ENCODE peak calls at places on chromosomes 3 and 15, in five cellular contexts. J is SK-N-SH, H is GM12878, M is HepG2, O is K562. N is an unnamed sample.

GRCh38 chr3:8741581-8742355 is 8.2 kb downstream of the CAV3 start:
- DNase-seq in J (peak; percentile 42), O (peak; percentile 78), H (no peak), M (peak; percentile 89), N (no peak)

GRCh38 chr15:39429898-39430357 is 151.0 kb upstream of the THBS1 start:
- DNase-seq in H (no peak), M (peak; percentile 20), O (no peak), J (no peak), N (no peak)

GRCh38 chr15:36403351-36403750 is 176.1 kb upstream of the CDIN1 start:
- DNase-seq in O (no peak), J (no peak), M (no peak), H (no peak), N (no peak)

GRCh38 chr15:66558271-66558670 is 7.5 kb downstream of the LCTL start:
- DNase-seq in M (no peak), J (no peak), O (no peak), H (no peak), N (no peak)

GRCh38 chr3:123791417-123791816 is 92.7 kb downstream of the MYLK start:
- DNase-seq in H (no peak), J (no peak), O (no peak), M (no peak), N (no peak)

GRCh38 chr3:134211797-134212196 is 38.9 kb downstream of the RYK start:
- DNase-seq in M (peak; percentile 15), H (no peak), J (peak; percentile 43), O (peak; percentile 43), N (peak; percentile 10)

GRCh38 chr15:67108122-67108871 is 42.9 kb downstream of the SMAD3 start:
- DNase-seq in J (no peak), O (no peak), M (peak; percentile 33), H (no peak), N (no peak)

GRCh38 chr3:53065841-53066480 is 20.1 kb upstream of the SFMBT1 start:
- DNase-seq in H (no peak), J (no peak), M (no peak), O (no peak), N (no peak)

GRCh38 chr15:81188354-81188753 is 8.3 kb upstream of the IL16 start:
- DNase-seq in H (no peak), O (no peak), J (no peak), M (no peak), N (no peak)

GRCh38 chr3:196916995-196917394 is 25.3 kb downstream of the NCBP2 start:
- DNase-seq in H (no peak), J (no peak), M (no peak), O (no peak), N (no peak)

GRCh38 chr3:106176734-106177133 is 307.9 kb upstream of the CBLB start:
- DNase-seq in M (no peak), J (no peak), O (no peak), H (peak; percentile 88), N (no peak)

GRCh38 chr3:129023909-129024308 is 22.8 kb downstream of the EFCC1 start:
- DNase-seq in J (no peak), O (peak; percentile 22), H (no peak), M (no peak), N (no peak)

GRCh38 chr3:8713901-8714759 is 19.5 kb upstream of the CAV3 start:
- DNase-seq in H (no peak), J (no peak), M (peak; percentile 13), O (peak; percentile 67), N (peak; percentile 42)

GRCh38 chr15:80855206-80855605 is 76.0 kb downstream of the CEMIP start:
- DNase-seq in J (no peak), M (no peak), H (no peak), O (no peak), N (no peak)

GRCh38 chr15:100771745-100772144 is 107.9 kb upstream of the ALDH1A3 start:
- DNase-seq in O (no peak), J (peak; percentile 69), H (no peak), M (no peak), N (no peak)

GRCh38 chr3:108096506-108097325 is 5.9 kb upstream of the CD47 start:
- DNase-seq in H (no peak), M (no peak), J (no peak), O (no peak), N (no peak)

GRCh38 chr3:60720696-60721228 is 530.5 kb downstream of the FHIT start:
- DNase-seq in J (no peak), O (no peak), M (no peak), H (no peak), N (no peak)

GRCh38 chr3:178856804-178857203 is 214.8 kb downstream of the ZMAT3 start:
- DNase-seq in O (no peak), M (no peak), J (no peak), H (no peak), N (no peak)

GRCh38 chr15:98904466-98905048 is 103.0 kb downstream of the PGPEP1L start:
- DNase-seq in J (peak; percentile 84), M (peak; percentile 41), O (peak; percentile 67), H (no peak), N (peak; percentile 22)

GRCh38 chr3:182686033-182686886 is 107.0 kb upstream of the ATP11B start:
- DNase-seq in O (no peak), H (no peak), J (no peak), M (no peak), N (no peak)

GRCh38 chr3:56962200-56962599 is 98.3 kb upstream of the SPATA12 start:
- DNase-seq in H (no peak), M (no peak), O (no peak), J (peak; percentile 50), N (no peak)

GRCh38 chr3:188061133-188061532 is 92.8 kb upstream of the LPP start:
- DNase-seq in J (no peak), M (peak; percentile 58), H (no peak), O (peak; percentile 11), N (no peak)

GRCh38 chr3:177060492-177060891 is 136.8 kb downstream of the TBL1XR1 start:
- DNase-seq in J (no peak), H (no peak), O (no peak), M (no peak), N (no peak)

GRCh38 chr3:69543080-69543429 is 157.2 kb upstream of the FRMD4B start:
- DNase-seq in M (no peak), O (no peak), H (no peak), J (no peak), N (no peak)

GRCh38 chr15:66884661-66885237 is 180.7 kb upstream of the SMAD3 start:
- DNase-seq in J (no peak), O (no peak), M (no peak), H (no peak), N (no peak)

GRCh38 chr3:15645740-15646490 is 44.4 kb downstream of the BTD start:
- DNase-seq in O (no peak), M (no peak), J (peak; percentile 70), H (no peak), N (no peak)

GRCh38 chr3:172201990-172202318 is 162.6 kb downstream of the FNDC3B start:
- DNase-seq in H (no peak), M (no peak), O (no peak), J (no peak), N (no peak)

GRCh38 chr3:172201136-172201989 is 162.0 kb downstream of the FNDC3B start:
- DNase-seq in H (no peak), J (peak; percentile 26), O (peak; percentile 60), M (no peak), N (no peak)

GRCh38 chr3:172203522-172204258 is 164.3 kb downstream of the FNDC3B start:
- DNase-seq in J (no peak), M (peak; percentile 98), O (no peak), H (no peak), N (no peak)

GRCh38 chr3:172202797-172203196 is 163.4 kb downstream of the FNDC3B start:
- DNase-seq in J (no peak), H (no peak), O (no peak), M (no peak), N (no peak)

DNA sequence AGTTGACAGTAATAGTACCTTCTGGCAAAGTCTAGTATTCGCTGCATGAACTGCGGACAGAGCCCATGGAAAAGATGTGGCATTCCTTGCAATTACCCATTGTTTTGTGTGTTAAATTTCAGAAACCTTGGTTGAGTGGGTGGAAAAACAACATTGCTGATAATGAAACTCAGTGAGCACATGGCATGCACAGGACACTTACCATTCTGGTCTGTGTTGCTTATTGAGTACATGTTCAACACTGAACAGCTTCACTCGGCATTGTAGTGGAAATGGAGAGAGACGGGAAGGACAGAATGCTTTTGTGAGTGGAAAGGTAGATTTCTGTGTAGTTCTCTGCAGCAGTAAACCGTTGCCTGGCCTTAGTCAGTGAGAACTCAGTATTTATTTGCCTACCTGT is 165.3 kb downstream of the FNDC3B start:
- DNase-seq in H (no peak), J (no peak), M (no peak), O (no peak), N (no peak)
- TF ChIP-seq TAF1 in H (no peak), J (no peak), M (no peak), O (no peak), N (no peak)

DNA sequence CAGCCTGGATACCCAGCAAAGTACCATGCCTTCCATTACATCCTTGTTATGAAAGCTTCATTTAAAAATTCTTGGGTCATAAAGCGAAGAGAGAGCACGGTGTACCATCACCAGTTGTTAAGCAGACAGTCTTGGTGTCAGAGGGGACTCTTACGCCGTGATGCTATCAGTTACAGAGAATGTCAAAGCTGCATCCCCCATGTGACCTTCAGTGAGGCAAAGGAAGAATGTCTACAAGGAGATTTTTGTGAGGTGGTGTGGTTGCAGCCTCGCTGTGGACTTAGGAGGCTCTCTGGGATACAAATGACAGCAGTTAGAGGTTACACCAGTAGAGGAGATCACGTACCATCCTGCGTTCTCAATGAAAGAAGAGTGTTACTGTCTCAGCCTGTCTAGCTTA is 278.3 kb downstream of the FEZF2 start:
- DNase-seq in O (no peak), J (no peak), M (no peak), H (no peak), N (no peak)
- TF ChIP-seq POLR2AphosphoS5 in O (no peak), J (no peak), M (no peak), H (no peak), N (no peak)

DNA sequence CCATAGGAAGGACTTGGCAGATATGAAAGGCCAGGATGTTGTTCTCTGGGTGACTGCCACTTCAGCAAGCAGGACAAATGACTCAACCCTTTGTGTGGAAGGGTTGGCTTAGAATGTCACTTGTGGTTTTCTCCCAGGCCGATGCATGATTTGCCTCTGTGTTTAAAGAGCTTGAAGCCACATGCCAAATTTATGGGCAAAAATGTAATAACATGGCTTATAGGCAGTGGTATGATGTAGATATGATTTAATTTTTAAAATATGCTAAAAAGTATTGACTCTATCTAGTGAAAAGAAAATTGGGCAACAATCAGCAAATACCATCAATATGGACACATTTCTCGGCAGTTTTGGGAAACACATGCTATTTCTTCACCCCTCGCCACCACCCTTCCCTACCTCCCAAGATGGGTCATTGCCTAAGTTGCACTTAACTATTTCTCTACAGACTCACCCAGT is 114.6 kb downstream of the CYP19A1 start:
- DNase-seq in M (no peak), O (peak; percentile 14), H (no peak), J (no peak), N (no peak)
- TF ChIP-seq TAF1 in M (no peak), O (no peak), H (no peak), J (no peak), N (no peak)

GRCh38 chr3:42036483-42036823 is 54.7 kb upstream of the TRAK1 start:
- DNase-seq in M (peak; percentile 58), J (peak; percentile 44), H (no peak), O (peak; percentile 42), N (no peak)
- TF ChIP-seq POLR2AphosphoS5 in M (no peak), J (peak; percentile 36), H (no peak), O (no peak), N (no peak)

GRCh38 chr15:69509131-69509530 is 56.5 kb downstream of the RPLP1 start:
- DNase-seq in J (no peak), H (no peak), M (no peak), O (no peak), N (no peak)
- TF ChIP-seq TAF1 in J (no peak), H (no peak), M (no peak), O (no peak), N (no peak)

GRCh38 chr15:75455982-75456531 is 4.6 kb upstream of the SIN3A start:
- DNase-seq in O (peak; percentile 46), M (peak; percentile 40), J (no peak), H (peak; percentile 20), N (peak; percentile 42)
- TF ChIP-seq POLR2AphosphoS5 in O (no peak), M (peak; percentile 46), J (peak; percentile 15), H (peak; percentile 73), N (peak; percentile 62)

N was measured in GM12891.